ENCODE peak calls at places on chromosomes 16 and 17, in seven cellular contexts. Z, U, M, K, J, F and H are unnamed samples.

GRCh38 chr17:15648384-15648783 is 28.9 kb upstream of the FBXW10B start:
- DNase-seq in Z (no peak), U (no peak), M (no peak), K (no peak), J (no peak), F (no peak), H (no peak)

GRCh38 chr17:81340606-81341346 is 45.7 kb upstream of the SLC38A10 start:
- DNase-seq in Z (peak), U (peak), M (peak), K (no peak), J (no peak), F (no peak), H (no peak)

GRCh38 chr16:84356591-84357116 is 11.7 kb upstream of the ATP2C2 start:
- DNase-seq in Z (no peak), U (no peak), M (no peak), K (no peak), J (no peak), F (no peak), H (no peak)

GRCh38 chr16:30867747-30868146 is 26.1 kb downstream of the BCL7C start:
- DNase-seq in Z (no peak), U (no peak), M (peak), K (no peak), J (no peak), F (no peak), H (no peak)

GRCh38 chr17:10031606-10032005 is 126.5 kb upstream of the RCVRN start:
- DNase-seq in Z (no peak), U (no peak), M (no peak), K (no peak), J (no peak), F (no peak), H (no peak)

GRCh38 chr17:38922538-38923291 is 2.7 kb upstream of the LASP1NB start:
- DNase-seq in Z (peak), U (peak), M (peak), K (no peak), J (peak), F (peak), H (no peak)

GRCh38 chr16:28977703-28978641 is 3.4 kb downstream of the SPNS1 start:
- DNase-seq in Z (peak), U (no peak), M (peak), K (no peak), J (no peak), F (no peak), H (no peak)

GRCh38 chr16:77723108-77723514 is 797 bp downstream of the NUDT7 start:
- DNase-seq in Z (no peak), U (no peak), M (peak), K (no peak), J (peak), F (peak), H (no peak)

GRCh38 chr17:15436399-15437369 is 30.7 kb downstream of the CDRT4 start:
- DNase-seq in Z (peak), U (peak), M (peak), K (no peak), J (peak), F (peak), H (no peak)

GRCh38 chr16:87484487-87485331 is 8.1 kb downstream of the ZCCHC14 start:
- DNase-seq in Z (no peak), U (no peak), M (no peak), K (no peak), J (no peak), F (no peak), H (no peak)

GRCh38 chr16:24855678-24856077 is 9.9 kb downstream of the SLC5A11 start:
- DNase-seq in Z (no peak), U (no peak), M (no peak), K (no peak), J (peak), F (no peak), H (no peak)

GRCh38 chr16:30535777-30536190 is 1.1 kb upstream of the ZNF747 start:
- DNase-seq in Z (peak), U (peak), M (peak), K (peak), J (peak), F (peak), H (peak)

GRCh38 chr17:83061586-83061985 is 17.8 kb upstream of the METRNL start:
- DNase-seq in Z (no peak), U (no peak), M (no peak), K (no peak), J (no peak), F (no peak), H (no peak)

GRCh38 chr17:41683441-41684007 is 5.2 kb upstream of the EIF1 start:
- DNase-seq in Z (no peak), U (no peak), M (no peak), K (no peak), J (no peak), F (no peak), H (no peak)

GRCh38 chr17:38444151-38444550 is 15.9 kb downstream of the ARHGAP23 start:
- DNase-seq in Z (peak), U (peak), M (peak), K (no peak), J (peak), F (peak), H (no peak)

GRCh38 chr16:54526916-54527315 is 240.3 kb upstream of the IRX3 start:
- DNase-seq in Z (no peak), U (no peak), M (no peak), K (peak), J (peak), F (peak), H (no peak)

GRCh38 chr17:81890447-81891302 is 711 bp downstream of the ALYREF start:
- DNase-seq in Z (peak), U (no peak), M (peak), K (no peak), J (peak), F (no peak), H (no peak)

GRCh38 chr16:52563767-52564611 is 17.0 kb upstream of the TOX3 start:
- DNase-seq in Z (no peak), U (no peak), M (no peak), K (no peak), J (no peak), F (no peak), H (no peak)

GRCh38 chr17:76992911-76993310 is 124.7 kb downstream of the MGAT5B start:
- DNase-seq in Z (no peak), U (no peak), M (no peak), K (no peak), J (no peak), F (no peak), H (no peak)

GRCh38 chr16:66921758-66922450 is 3.2 kb upstream of the CDH16 start:
- DNase-seq in Z (no peak), U (no peak), M (no peak), K (no peak), J (no peak), F (no peak), H (no peak)

GRCh38 chr17:76446449-76447231 is 6.3 kb downstream of the UBE2O start:
- DNase-seq in Z (peak), U (no peak), M (peak), K (peak), J (peak), F (peak), H (no peak)

GRCh38 chr17:40518401-40519088 is 17.1 kb upstream of the TNS4 start:
- DNase-seq in Z (peak), U (no peak), M (peak), K (no peak), J (no peak), F (no peak), H (no peak)

GRCh38 chr16:4465977-4466779 is 8.2 kb downstream of the NMRAL1 start:
- DNase-seq in Z (no peak), U (no peak), M (no peak), K (no peak), J (peak), F (no peak), H (no peak)

GRCh38 chr16:86834451-86835035 is 256.2 kb downstream of the FOXL1 start:
- DNase-seq in Z (peak), U (no peak), M (peak), K (peak), J (peak), F (peak), H (no peak)

GRCh38 chr17:67080804-67081203 is 36.5 kb downstream of the CACNG1 start:
- DNase-seq in Z (no peak), U (no peak), M (no peak), K (no peak), J (no peak), F (no peak), H (no peak)

GRCh38 chr16:85969159-85969558 is 70.2 kb downstream of the IRF8 start:
- DNase-seq in Z (no peak), U (no peak), M (no peak), K (peak), J (peak), F (peak), H (no peak)

GRCh38 chr16:53022374-53022773 is 30.3 kb downstream of the CHD9NB start:
- DNase-seq in Z (peak), U (no peak), M (peak), K (peak), J (peak), F (peak), H (no peak)

GRCh38 chr17:76063880-76064546 is 8.3 kb downstream of the SRP68 start:
- DNase-seq in Z (no peak), U (no peak), M (no peak), K (no peak), J (no peak), F (no peak), H (no peak)

GRCh38 chr17:51673066-51673465 is 412.7 kb downstream of the UTP18 start:
- DNase-seq in Z (no peak), U (no peak), M (no peak), K (no peak), J (no peak), F (no peak), H (no peak)

GRCh38 chr16:10949424-10949970 is 5.1 kb downstream of the CLEC16A start:
- DNase-seq in Z (peak), U (no peak), M (no peak), K (no peak), J (no peak), F (peak), H (peak)
- TF ChIP-seq CTCF in Z (peak), U (no peak), M (no peak), K (peak), J (no peak), F (peak), H (peak)

GRCh38 chr16:49049191-49049590 is 232.4 kb downstream of the CBLN1 start:
- DNase-seq in Z (no peak), U (no peak), M (no peak), K (no peak), J (no peak), F (no peak), H (no peak)
- TF ChIP-seq CTCF in Z (peak), U (no peak), M (no peak), K (no peak), J (no peak), F (no peak), H (no peak)

DNA sequence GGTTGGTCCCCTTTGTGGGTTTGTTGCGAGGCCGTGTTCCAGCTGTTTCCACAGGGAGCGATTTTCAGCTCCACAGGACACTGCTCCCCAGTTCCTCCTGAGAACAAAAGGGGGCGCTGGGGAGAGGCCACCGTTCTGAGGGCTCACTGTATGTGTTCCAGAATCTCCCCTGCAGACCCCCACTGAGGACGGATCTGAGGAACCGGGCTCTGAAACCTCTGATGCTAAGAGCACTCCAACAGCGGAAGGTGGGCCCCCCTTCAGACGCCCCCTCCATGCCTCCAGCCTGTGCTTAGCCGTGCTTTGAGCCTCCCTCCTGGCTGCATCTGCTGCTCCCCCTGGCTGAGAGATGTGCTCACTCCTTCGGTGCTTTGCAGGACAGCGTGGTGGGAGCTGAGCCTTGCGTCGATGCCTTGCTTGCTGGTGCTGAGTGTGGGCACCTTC is 27.3 kb upstream of the STH start:
- DNase-seq in Z (peak), U (no peak), M (no peak), K (no peak), J (no peak), F (no peak), H (no peak)
- TF ChIP-seq CTCF in Z (peak), U (no peak), M (no peak), K (peak), J (no peak), F (no peak), H (no peak)

DNA sequence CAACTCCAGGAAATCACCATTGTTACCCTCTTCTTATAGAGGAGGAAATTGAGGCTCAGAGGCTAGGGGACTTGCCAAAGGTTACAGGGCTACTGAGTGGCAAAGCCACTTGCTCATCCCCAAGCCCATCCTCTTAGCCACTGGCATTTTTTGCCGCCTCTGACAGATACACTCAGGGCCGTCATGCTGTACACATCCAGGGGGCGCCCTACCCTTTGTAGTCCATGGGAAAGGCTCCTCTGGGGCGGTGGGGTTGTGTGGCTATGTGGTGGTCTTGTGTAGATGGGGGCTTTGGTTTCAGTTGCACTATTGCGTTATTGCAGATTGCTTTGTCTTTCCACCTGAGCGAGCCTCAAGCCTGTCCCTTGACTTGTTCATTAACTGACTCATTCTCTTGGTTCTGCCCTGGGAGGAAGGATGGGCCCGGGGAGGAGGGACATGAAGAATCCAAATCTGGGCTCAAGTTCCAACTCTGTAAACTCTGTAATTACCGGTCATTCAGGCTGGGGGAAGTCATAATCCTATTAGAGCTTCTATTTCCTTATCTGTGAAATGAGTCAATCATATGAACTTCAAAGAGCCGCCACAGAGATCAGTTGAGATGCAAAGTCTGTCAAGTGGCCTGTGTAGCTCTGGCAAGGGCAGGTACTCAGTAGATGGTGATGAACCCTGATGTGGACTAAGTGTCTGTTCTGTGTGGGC is 2.8 kb downstream of the NOS2 start:
- DNase-seq in Z (no peak), U (no peak), M (peak), K (no peak), J (no peak), F (no peak), H (no peak)
- TF ChIP-seq CTCF in Z (peak), U (no peak), M (peak), K (no peak), J (no peak), F (no peak), H (no peak)

GRCh38 chr16:19415918-19416317 is 1.8 kb upstream of the TMC5 start:
- DNase-seq in Z (no peak), U (no peak), M (no peak), K (no peak), J (no peak), F (no peak), H (no peak)

GRCh38 chr16:19415461-19415860 is 2.2 kb upstream of the TMC5 start:
- DNase-seq in Z (no peak), U (no peak), M (no peak), K (no peak), J (no peak), F (no peak), H (no peak)

GRCh38 chr16:19406891-19407491 is 10.7 kb upstream of the TMC5 start:
- DNase-seq in Z (no peak), U (no peak), M (no peak), K (no peak), J (no peak), F (no peak), H (no peak)

GRCh38 chr16:19410435-19411153 is 7.1 kb upstream of the TMC5 start:
- DNase-seq in Z (peak), U (no peak), M (peak), K (no peak), J (peak), F (no peak), H (no peak)

DNA sequence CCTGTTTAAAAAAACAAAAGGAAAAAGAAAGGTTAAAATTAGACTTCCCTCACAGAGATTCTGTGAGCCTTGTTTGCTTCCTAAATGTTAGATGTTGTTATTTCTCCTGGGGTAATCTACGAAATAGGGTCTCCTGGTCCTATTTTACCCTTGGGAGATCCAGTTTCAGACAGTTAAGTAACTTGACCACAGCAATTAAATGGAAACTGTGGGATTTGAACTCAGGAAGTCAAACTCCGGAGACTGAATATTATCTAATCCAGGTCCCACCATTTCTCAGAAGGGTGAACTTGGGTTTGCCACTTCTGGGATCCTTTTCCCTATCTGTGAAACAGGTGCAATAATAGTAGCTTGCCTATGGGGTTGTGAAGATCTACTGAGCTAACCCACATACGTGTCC is 6.4 kb upstream of the TMC5 start:
- DNase-seq in Z (no peak), U (no peak), M (no peak), K (no peak), J (no peak), F (no peak), H (no peak)
- TF ChIP-seq CTCF in Z (no peak), U (no peak), M (no peak), K (no peak), J (no peak), F (no peak), H (no peak)

DNA sequence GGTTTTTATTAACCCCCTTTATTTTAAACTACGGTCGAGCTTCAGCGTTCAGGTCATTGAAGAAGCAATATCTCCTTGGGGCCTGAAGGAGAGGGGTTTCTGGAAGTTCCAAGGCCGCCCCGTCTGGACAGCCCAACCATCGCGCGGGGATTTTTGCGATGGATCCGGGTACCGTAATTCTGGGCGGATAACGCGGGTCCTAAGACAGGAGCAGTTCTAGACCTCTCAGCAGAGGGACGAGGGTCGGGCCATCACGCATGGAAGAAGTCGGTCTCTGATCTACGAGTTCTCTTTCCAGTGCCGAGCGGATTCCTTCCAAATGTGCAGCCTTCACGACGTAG is 3.6 kb downstream of the BORCS6 start:
- DNase-seq in Z (no peak), U (no peak), M (no peak), K (no peak), J (no peak), F (no peak), H (no peak)
- TF ChIP-seq CTCF in Z (no peak), U (peak), M (no peak), K (no peak), J (no peak), F (no peak), H (peak)

DNA sequence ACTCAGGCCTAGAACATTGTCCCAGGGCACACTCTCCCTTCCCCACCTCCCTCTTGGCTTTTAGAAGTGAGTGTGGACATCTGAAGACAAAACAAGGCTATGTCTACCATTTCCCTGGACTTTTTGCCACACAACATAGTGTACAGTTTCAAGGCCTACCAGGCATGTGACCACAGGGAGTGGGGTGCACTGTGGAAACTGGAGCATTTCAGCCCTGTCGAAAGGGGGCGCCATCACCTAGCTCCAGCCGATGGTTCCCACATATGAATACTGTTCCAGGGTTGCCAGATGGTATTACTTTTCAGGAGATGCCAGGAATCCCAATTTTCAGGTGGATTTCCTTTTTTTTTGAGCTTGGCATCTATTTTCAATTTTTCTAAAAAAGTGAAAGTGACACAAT is 140.7 kb downstream of the KATNIP start:
- DNase-seq in Z (peak), U (no peak), M (peak), K (peak), J (peak), F (peak), H (no peak)
- TF ChIP-seq CTCF in Z (peak), U (no peak), M (peak), K (peak), J (peak), F (peak), H (peak)

DNA sequence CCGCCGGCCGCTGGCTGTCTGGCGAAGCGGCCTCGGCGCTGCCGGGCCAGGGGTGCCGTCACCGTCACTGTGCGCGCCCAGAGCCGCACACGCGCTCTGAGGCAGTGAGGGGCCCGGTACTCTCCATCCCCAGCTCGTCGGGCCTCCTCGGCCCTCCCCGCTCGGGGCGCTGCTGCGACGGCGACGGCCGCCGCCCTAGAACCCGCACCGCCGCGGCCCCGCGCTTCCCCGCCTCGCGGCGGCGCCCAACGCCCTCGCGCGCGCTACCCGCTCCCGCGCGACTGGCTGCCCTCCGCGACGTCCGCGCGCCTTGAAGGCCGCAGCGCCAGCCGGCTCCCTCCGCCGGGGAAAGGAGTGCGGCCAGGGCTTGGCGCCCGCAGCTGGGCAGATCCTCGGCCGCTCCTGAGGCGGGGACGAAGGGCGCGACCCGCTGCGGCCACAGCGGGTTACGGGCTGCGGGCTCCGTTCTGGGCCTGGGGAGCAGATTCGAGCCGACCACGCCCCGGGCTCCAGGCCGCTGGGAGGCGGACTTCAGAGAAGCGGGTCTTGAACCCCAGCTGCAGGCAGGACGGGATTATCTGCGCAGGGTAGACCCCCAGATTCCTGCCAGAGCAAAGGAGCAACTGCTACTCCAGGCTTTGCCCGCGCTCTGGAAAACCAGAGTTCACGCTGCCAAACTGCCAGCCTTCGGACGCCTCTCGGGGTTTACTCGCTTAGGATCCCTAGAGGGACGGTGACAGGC is at the start of gene ULK2:
- DNase-seq in Z (peak), U (peak), M (peak), K (peak), J (peak), F (peak), H (peak)
- TF ChIP-seq CTCF in Z (no peak), U (no peak), M (peak), K (no peak), J (peak), F (no peak), H (peak)